ENCODE peak calls at places on chromosome 15, in five cellular contexts. M is GM23338, P is IMR-90, R is HCT116, U is neural progenitor cell. L is an unnamed sample. For H4K20me1, the result is how much of the 10 kb centered on the place peaks cover.

GRCh38 chr15:53416219-53416940 is 343.1 kb downstream of the WDR72 start:
- DNase-seq in R (no peak), P (no peak), M (no peak), U (no peak), L (no peak)

GRCh38 chr15:39344662-39345141 is 236.2 kb upstream of the THBS1 start:
- DNase-seq in R (no peak), M (peak), U (peak), P (no peak), L (no peak)

GRCh38 chr15:39267685-39268084 is 313.2 kb upstream of the THBS1 start:
- DNase-seq in U (no peak), R (no peak), M (no peak), P (no peak), L (no peak)

GRCh38 chr15:99708563-99708962 is 24.7 kb downstream of the LYSMD4 start:
- DNase-seq in R (peak), M (no peak), U (no peak), P (peak), L (no peak)

GRCh38 chr15:89490550-89491315 is 5.7 kb downstream of the RHCG start:
- DNase-seq in R (no peak), M (no peak), P (no peak), U (no peak), L (no peak)

GRCh38 chr15:55829826-55830225 is 86.9 kb upstream of the PRTG start:
- DNase-seq in R (no peak), U (no peak), P (no peak), M (no peak), L (no peak)

GRCh38 chr15:69026355-69026754 is 11.9 kb downstream of the NOX5 start:
- DNase-seq in P (no peak), U (no peak), M (peak), R (no peak), L (no peak)

GRCh38 chr15:57003418-57003817 is 85.0 kb downstream of the TCF12 start:
- DNase-seq in U (no peak), P (peak), M (no peak), R (no peak), L (no peak)

GRCh38 chr15:74663303-74664027 is 32.4 kb downstream of the EDC3 start:
- DNase-seq in P (no peak), R (no peak), M (no peak), U (no peak), L (no peak)

GRCh38 chr15:99454941-99455795 is 110.6 kb upstream of the MEF2A start:
- DNase-seq in P (peak), M (no peak), U (no peak), R (peak), L (no peak)

GRCh38 chr15:97976766-97977503 is 16.4 kb downstream of the ARRDC4 start:
- DNase-seq in U (no peak), P (no peak), R (no peak), M (no peak), L (no peak)

GRCh38 chr15:31311735-31312134 is 14.9 kb upstream of the KLF13 start:
- DNase-seq in U (no peak), P (no peak), R (no peak), M (no peak), L (no peak)

GRCh38 chr15:53759333-53759975 is at the start of gene WDR72:
- DNase-seq in U (peak), M (peak), P (no peak), R (no peak), L (no peak)

GRCh38 chr15:99016680-99017321 is 9.2 kb upstream of the PGPEP1L start:
- DNase-seq in R (no peak), M (peak), U (no peak), P (peak), L (no peak)

GRCh38 chr15:51759557-51760070 is 8.2 kb downstream of the TMOD2 start:
- DNase-seq in U (peak), R (no peak), P (peak), M (peak), L (peak)

GRCh38 chr15:24944939-24945338 is 9.8 kb upstream of the SNRPN start:
- DNase-seq in U (no peak), P (peak), M (no peak), R (no peak), L (no peak)

GRCh38 chr15:69044899-69045298 is 30.4 kb downstream of the NOX5 start:
- DNase-seq in R (no peak), M (no peak), U (no peak), P (peak), L (no peak)

GRCh38 chr15:40449275-40449674 is 8.5 kb downstream of the BAHD1 start:
- DNase-seq in M (no peak), R (no peak), U (no peak), P (peak), L (no peak)

GRCh38 chr15:68691667-68692066 is 112.9 kb downstream of the CORO2B start:
- DNase-seq in M (no peak), R (no peak), U (no peak), P (no peak), L (no peak)

GRCh38 chr15:71729319-71729718 is 81.0 kb upstream of the NR2E3 start:
- DNase-seq in M (no peak), P (no peak), R (no peak), U (no peak), L (no peak)

GRCh38 chr15:40093224-40093842 is 15.3 kb downstream of the BMF start:
- DNase-seq in P (peak), M (peak), R (no peak), U (no peak), L (no peak)

GRCh38 chr15:58336161-58336560 is 95.6 kb upstream of the LIPC start:
- DNase-seq in R (no peak), M (no peak), P (no peak), U (no peak), L (no peak)

GRCh38 chr15:57085267-57085666 is 166.8 kb downstream of the TCF12 start:
- DNase-seq in R (no peak), P (peak), U (no peak), M (no peak), L (no peak)

GRCh38 chr15:64597469-64597806 is 137.1 kb downstream of the ZNF609 start:
- DNase-seq in U (no peak), M (no peak), R (no peak), P (no peak), L (peak)
- H4K20me1 ChIP-seq in U (half or more), M (under half), R (under half), P (under half), L (under half)

GRCh38 chr15:34849364-34849959 is 54.1 kb upstream of the ACTC1 start:
- DNase-seq in M (no peak), R (no peak), P (no peak), U (no peak), L (no peak)

GRCh38 chr15:34851007-34851406 is 55.7 kb upstream of the ACTC1 start:
- DNase-seq in M (no peak), R (no peak), U (no peak), P (no peak), L (no peak)

GRCh38 chr15:34850121-34850520 is 54.8 kb upstream of the ACTC1 start:
- DNase-seq in R (no peak), M (no peak), P (no peak), U (no peak), L (no peak)

GRCh38 chr15:34853001-34853758 is 57.8 kb upstream of the ACTC1 start:
- DNase-seq in R (no peak), U (peak), P (peak), M (peak), L (no peak)

GRCh38 chr15:34851751-34852150 is 56.4 kb upstream of the ACTC1 start:
- DNase-seq in U (no peak), R (no peak), P (no peak), M (no peak), L (peak)
- H3K27ac ChIP-seq in U (no peak), R (no peak), P (no peak), M (no peak), L (peak)

GRCh38 chr15:44315773-44316465 is 27.4 kb downstream of the GOLM2 start:
- DNase-seq in R (no peak), M (no peak), P (no peak), U (no peak), L (no peak)
- H4K20me1 ChIP-seq in R (under half), M (under half), P (under half), U (under half), L (under half)

GRCh38 chr15:60557157-60557556 is 78.2 kb upstream of the ICE2 start:
- DNase-seq in R (no peak), M (no peak), U (no peak), P (peak), L (no peak)
- H3K27ac ChIP-seq in R (no peak), M (no peak), U (no peak), P (no peak), L (no peak)

GRCh38 chr15:67157779-67158366 is 92.5 kb downstream of the SMAD3 start:
- DNase-seq in U (no peak), R (no peak), P (no peak), M (no peak), L (no peak)

GRCh38 chr15:67152429-67152828 is 87.0 kb downstream of the SMAD3 start:
- DNase-seq in M (no peak), P (no peak), U (no peak), R (no peak), L (no peak)

GRCh38 chr15:67156834-67157233 is 91.4 kb downstream of the SMAD3 start:
- DNase-seq in R (no peak), U (no peak), P (no peak), M (no peak), L (no peak)

GRCh38 chr15:67156426-67156825 is 91.0 kb downstream of the SMAD3 start:
- DNase-seq in R (no peak), U (no peak), P (no peak), M (no peak), L (no peak)

DNA sequence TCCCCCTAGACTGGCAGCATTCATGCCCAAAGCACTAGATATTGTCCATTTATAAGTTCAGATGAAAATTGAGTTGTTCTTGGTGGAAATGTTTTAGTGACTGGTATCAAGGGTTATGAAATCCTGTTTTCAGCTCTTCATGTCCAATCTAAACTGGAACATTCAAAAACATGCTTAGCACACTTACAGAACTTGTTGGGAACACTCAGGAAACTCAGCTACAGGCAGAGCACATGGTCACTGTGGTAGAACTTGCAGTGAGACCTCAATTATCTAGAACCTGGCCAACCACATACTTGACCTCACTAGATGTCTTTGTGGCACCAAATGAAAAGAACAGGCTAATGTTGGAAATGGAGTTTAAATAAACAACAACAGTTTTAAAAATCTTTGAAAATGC is 88.8 kb downstream of the SMAD3 start:
- DNase-seq in U (no peak), R (no peak), M (no peak), P (no peak), L (no peak)
- H4K20me1 ChIP-seq in U (under half), R (under half), M (under half), P (under half), L (under half)

DNA sequence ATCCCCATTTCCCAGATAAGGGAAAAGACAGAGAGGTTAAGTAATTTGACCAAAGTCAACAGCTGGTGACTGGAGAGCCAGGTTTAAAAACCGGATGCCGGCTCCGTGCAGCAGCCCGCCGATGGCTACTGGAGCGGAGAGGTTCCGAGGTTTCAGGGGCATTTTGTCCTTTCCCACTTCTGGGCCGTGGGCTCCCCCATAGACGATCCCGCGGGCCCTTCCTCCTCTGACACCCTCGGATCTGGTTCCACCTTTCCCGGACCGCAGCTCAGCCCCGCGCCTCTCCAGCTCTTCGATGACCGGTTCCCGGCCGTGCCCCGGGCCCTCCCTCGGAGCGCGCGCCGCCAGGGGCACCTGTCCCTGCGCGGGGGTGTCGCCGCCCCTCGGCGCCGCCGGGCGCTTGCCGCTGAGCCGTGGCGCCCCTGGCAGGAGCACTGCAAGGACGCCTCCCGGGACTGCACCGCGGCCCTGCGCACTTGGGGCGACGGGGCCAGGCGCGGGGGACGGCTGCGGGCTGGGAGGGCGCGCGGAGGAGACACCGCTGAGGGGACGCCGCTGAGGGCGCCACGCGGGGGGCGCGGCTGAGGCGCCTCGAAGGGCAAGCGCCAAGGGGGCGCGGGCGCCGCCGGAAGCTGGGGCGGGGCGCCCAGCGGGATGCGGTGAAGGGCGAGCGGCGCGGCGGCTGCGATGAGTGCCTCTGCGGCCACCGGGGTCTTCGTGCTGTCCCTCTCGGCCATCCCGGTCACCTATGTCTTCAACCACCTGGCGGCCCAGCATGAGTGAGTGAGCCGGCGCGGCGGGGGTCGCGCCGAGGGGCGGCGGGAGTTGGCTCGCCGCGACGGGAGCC is at the start of gene TM6SF1:
- DNase-seq in M (peak), P (no peak), U (peak), R (no peak), L (no peak)
- H3K27ac ChIP-seq in M (no peak), P (no peak), U (no peak), R (no peak), L (no peak)

L was measured in Karpas-422.